ENCODE peak calls at places on chromosomes 3 and 15, in five cellular contexts. Y is fibroblast of mammary gland; M is effector memory CD4-positive, alpha-beta T cell; K is nephron progenitor cell; G is A549. I is an unnamed sample.
A peak's percentile ranks its signal among the peaks of the same experiment; 100 is the strongest.

GRCh38 chr15:38251726-38252480 is 733 bp upstream of the SPRED1 start:
- DNase-seq in Y (peak; percentile 99), M (peak; percentile 30), K (peak; percentile 92), G (peak; percentile 98), I (peak; percentile 95)

GRCh38 chr15:39585871-39586301 is 5.0 kb downstream of the THBS1 start:
- DNase-seq in Y (no peak), M (no peak), K (no peak), G (no peak), I (no peak)

GRCh38 chr3:51934139-51934850 is 7.4 kb downstream of the RRP9 start:
- DNase-seq in Y (no peak), M (no peak), K (no peak), G (no peak), I (no peak)

GRCh38 chr3:43870844-43871626 is 180.3 kb downstream of the ABHD5 start:
- DNase-seq in Y (peak; percentile 26), M (no peak), K (no peak), G (peak; percentile 61), I (peak; percentile 91)

GRCh38 chr15:86317379-86317745 is 237.7 kb downstream of the AGBL1 start:
- DNase-seq in Y (no peak), M (no peak), K (no peak), G (no peak), I (no peak)

GRCh38 chr3:68919000-68919399 is 13.3 kb downstream of the TAFA4 start:
- DNase-seq in Y (peak; percentile 8), M (no peak), K (peak; percentile 57), G (no peak), I (no peak)

GRCh38 chr15:35437157-35437556 is 108.8 kb downstream of the DPH6 start:
- DNase-seq in Y (peak; percentile 28), M (no peak), K (no peak), G (no peak), I (no peak)

GRCh38 chr3:149990423-149990953 is 19.8 kb upstream of the PFN2 start:
- DNase-seq in Y (no peak), M (no peak), K (no peak), G (no peak), I (no peak)